ENCODE peak calls at places on chromosomes 2 and 18, in five cellular contexts. D is IMR-90, R is endothelial cell of umbilical vein, K is transverse colon, W is A549. E is an unnamed sample.

GRCh38 chr2:240507778-240508251 is 50.0 kb downstream of the ANKMY1 start:
- DNase-seq in D (no peak), R (no peak), K (no peak), W (no peak), E (no peak)

GRCh38 chr2:108612514-108613183 is 78.4 kb downstream of the LIMS1 start:
- DNase-seq in D (no peak), R (no peak), K (peak; percentile 63), W (no peak), E (no peak)

GRCh38 chr18:23825496-23825895 is 136.2 kb downstream of the LAMA3 start:
- DNase-seq in D (no peak), R (no peak), K (no peak), W (no peak), E (no peak)

GRCh38 chr2:18598848-18599484 is 9.6 kb upstream of the NT5C1B start:
- DNase-seq in D (no peak), R (no peak), K (no peak), W (no peak), E (no peak)

GRCh38 chr2:186984966-186985365 is 136.0 kb upstream of the ZSWIM2 start:
- DNase-seq in D (no peak), R (no peak), K (no peak), W (no peak), E (no peak)

GRCh38 chr2:168654724-168655123 is 147.7 kb upstream of the NOSTRIN start:
- DNase-seq in D (no peak), R (no peak), K (no peak), W (no peak), E (no peak)

GRCh38 chr2:10006248-10007147 is 36.9 kb upstream of the KLF11 start:
- DNase-seq in D (no peak), R (no peak), K (no peak), W (no peak), E (no peak)

GRCh38 chr2:17594533-17595391 is 54.3 kb downstream of the VSNL1 start:
- DNase-seq in D (peak; percentile 50), R (no peak), K (no peak), W (no peak), E (no peak)

GRCh38 chr2:137659616-137660015 is 304.7 kb upstream of the HNMT start:
- DNase-seq in D (no peak), R (no peak), K (peak; percentile 23), W (peak; percentile 1), E (no peak)

GRCh38 chr2:54396107-54396506 is 60.0 kb upstream of the SPTBN1 start:
- DNase-seq in D (peak; percentile 81), R (peak; percentile 81), K (no peak), W (no peak), E (no peak)

GRCh38 chr2:4101938-4102337 is 398.6 kb downstream of the DCDC2C start:
- DNase-seq in D (no peak), R (no peak), K (no peak), W (no peak), E (no peak)

GRCh38 chr2:54708584-54709340 is 14.7 kb upstream of the EML6 start:
- DNase-seq in D (no peak), R (peak; percentile 28), K (peak; percentile 55), W (no peak), E (no peak)

GRCh38 chr2:65437392-65438135 is 5.2 kb upstream of the SPRED2 start:
- DNase-seq in D (no peak), R (no peak), K (no peak), W (no peak), E (no peak)

GRCh38 chr2:65436825-65437221 is 4.4 kb upstream of the SPRED2 start:
- DNase-seq in D (no peak), R (no peak), K (no peak), W (no peak), E (no peak)

GRCh38 chr2:65435625-65436168 is 3.3 kb upstream of the SPRED2 start:
- DNase-seq in D (peak; percentile 85), R (peak; percentile 55), K (peak; percentile 85), W (peak; percentile 87), E (peak; percentile 87)

GRCh38 chr2:65434592-65435241 is 2.3 kb upstream of the SPRED2 start:
- DNase-seq in D (no peak), R (no peak), K (no peak), W (no peak), E (no peak)

DNA sequence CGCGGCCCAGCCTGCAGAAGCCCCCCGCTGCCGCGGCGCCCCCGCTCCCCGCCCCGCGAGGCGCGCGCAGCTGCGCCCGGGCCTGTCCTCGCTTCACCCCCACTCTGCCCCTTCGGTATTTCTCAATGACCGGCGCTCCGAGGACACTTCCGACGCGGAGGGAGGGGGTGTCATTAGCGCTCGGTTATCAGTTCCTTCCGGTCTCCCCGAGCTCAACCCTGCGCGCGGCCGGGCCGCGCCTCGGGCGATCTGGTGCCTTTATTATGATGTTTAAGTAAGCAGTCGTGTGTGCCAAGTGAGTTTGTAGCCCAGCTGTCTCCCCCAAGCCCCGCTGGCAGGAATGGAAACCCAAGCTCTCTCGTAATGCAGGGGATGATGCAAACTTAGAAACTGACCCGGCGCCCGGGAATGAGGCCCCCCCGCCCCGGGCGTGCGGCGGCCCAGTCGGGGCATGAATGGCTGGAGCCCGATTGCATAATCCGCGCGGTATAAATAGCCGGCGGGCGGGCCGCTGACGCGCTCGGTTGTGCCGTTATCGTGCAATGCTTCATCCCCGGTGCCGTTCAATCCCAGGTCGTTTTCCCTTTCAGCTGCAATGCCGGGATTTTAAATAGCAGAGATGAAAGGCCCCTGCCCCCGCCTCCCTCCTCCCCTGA is 3.9 kb upstream of the SPRED2 start:
- DNase-seq in D (peak; percentile 96), R (peak; percentile 59), K (peak; percentile 91), W (peak; percentile 84), E (peak; percentile 96)
- TF ChIP-seq POLR2A in D (peak; percentile 86), R (no peak), K (peak; percentile 68), W (no peak), E (peak; percentile 74)

DNA sequence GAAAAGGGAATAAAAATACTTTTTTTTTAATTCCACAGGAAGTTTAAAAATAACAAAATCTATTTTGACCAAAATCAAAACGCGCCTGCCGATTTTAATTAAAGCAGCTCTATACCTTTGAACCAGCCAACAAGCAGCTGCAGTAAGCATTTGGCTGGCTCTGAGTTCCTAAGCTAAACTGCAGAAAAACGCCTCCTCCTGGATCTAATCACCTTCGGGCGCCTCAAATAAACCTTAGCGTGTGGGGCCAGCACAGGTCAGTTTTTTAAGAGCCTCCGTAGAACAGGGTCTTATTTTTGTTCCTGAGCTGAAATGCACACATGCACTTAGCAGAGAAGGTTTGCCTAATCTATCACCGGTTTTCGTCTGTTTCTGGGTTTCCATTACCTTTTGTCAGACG is 64.8 kb upstream of the HNRNPA3 start:
- DNase-seq in D (no peak), R (no peak), K (no peak), W (no peak), E (no peak)
- H3K4me3 ChIP-seq in D (peak overlapping the region; percentile 7), R (no peak overlapping the region), K (no peak overlapping the region), W (peak overlapping the region; percentile 48), E (no peak overlapping the region)

DNA sequence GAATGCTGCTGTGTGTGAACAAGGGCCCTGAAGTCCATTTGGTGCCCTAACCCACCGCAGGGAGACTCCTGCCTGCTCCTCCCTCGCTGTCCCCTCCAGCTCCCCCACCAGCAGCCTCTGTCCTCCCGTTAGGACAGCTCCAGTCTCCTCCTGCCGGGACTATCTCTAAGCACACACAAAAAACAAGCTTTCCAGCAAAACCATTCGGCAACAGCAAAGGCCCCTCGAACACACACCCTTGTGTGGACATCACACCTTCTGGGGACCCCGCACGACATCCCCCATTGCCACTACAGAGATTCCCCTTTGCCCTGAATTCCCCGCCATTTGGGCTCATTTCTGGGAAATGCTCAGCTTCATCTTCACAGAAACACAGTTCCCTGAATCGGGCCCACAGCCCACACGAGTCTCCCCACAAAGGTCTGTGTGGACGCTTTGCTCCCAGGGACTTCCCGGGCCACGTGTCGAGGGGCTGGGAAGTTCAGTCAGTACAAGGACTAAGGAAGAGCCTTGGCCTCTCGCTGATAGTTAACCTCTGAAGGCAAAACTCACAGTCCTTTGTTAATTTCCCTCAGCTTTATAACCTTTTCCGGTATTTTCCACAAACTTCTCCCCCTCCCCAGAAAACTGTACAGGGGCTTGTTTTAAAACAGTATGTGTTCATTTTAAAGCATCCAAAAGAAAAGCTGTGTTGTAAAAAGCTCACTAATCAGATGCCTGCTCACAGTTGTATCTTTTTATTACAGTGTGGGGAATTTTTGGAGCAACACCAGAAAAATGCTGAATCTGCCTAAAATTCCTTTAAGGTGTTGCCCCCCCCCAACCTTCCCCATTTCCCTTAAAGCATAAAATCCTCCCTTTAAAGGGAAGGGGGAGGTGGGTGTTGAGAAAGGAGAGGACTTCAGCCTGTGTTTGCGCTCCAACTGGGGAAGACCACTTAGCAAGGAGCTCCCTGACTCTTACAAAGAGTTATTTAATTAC is 25.9 kb downstream of the SMAD7 start:
- DNase-seq in D (no peak), R (peak; percentile 20), K (no peak), W (no peak), E (no peak)
- H3K4me1 ChIP-seq in D (peaks cover 60% of the 10 kb centered on the region), R (peaks cover 58% of the 10 kb centered on the region), K (peaks cover 78% of the 10 kb centered on the region), W (peaks cover 98% of the 10 kb centered on the region), E (peaks cover 7% of the 10 kb centered on the region)

DNA sequence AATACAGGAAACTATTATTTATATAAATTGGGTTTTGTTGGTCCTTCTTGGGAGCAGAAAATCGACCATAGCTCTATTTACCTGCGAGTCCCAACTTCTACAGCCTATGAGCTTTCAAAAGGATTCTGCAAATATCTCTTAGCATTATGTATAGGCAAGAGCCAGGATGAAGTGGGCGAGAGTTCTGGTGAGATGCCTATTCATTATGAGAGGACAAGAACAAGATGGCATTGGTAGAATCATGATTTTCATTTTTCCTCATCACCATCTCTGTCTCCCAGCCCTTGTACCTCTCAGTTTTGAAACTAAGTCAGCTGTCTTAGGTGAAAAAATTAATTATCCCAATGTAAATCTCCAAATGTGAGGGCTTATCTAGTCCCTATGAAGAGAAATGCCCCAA is 25.0 kb downstream of the WIPF1 start:
- DNase-seq in D (no peak), R (no peak), K (no peak), W (no peak), E (no peak)
- TF ChIP-seq POLR2A in D (no peak), R (no peak), K (no peak), W (no peak), E (no peak)

GRCh38 chr2:197200657-197201056 is 109.9 kb downstream of the ANKRD44 start:
- DNase-seq in D (no peak), R (no peak), K (no peak), W (no peak), E (no peak)

GRCh38 chr2:197197808-197198409 is 112.7 kb downstream of the ANKRD44 start:
- DNase-seq in D (no peak), R (no peak), K (no peak), W (no peak), E (no peak)

GRCh38 chr2:197196737-197197136 is 113.8 kb downstream of the ANKRD44 start:
- DNase-seq in D (no peak), R (no peak), K (no peak), W (no peak), E (no peak)

GRCh38 chr2:197200056-197200455 is 110.5 kb downstream of the ANKRD44 start:
- DNase-seq in D (no peak), R (no peak), K (no peak), W (no peak), E (no peak)

DNA sequence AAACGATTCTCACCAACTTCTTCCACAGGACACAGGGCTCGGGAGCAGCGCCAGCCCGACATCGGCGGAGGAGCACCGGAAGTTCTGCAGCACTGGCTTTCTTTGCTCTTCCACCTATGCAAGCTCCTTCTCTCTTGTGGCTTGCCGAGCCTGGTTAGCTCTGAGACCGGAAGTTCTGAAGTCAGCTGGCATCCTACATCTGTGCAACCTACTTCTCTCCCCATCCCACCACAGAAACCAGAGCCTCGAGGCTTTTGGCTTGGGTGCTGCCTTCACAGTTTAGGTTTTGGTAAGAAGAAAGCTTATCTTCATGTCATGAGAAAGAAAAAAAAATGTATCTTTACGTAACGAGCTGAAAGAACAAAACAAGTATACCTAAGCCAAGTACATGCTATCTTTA is 111.7 kb downstream of the ANKRD44 start:
- DNase-seq in D (no peak), R (no peak), K (peak; percentile 79), W (no peak), E (peak; percentile 43)
- H3K4me3 ChIP-seq in D (no peak overlapping the region), R (no peak overlapping the region), K (no peak overlapping the region), W (no peak overlapping the region), E (no peak overlapping the region)